ENCODE peak calls at places on chromosomes 5 and 9, in seven cellular contexts. One of them, this sample, is unnamed.

GRCh38 chr9:116990592-116990991 is 303.5 kb downstream of the TRIM32 start:
- DNase-seq in fibroblast of mammary gland: no peak
- DNase-seq in PC-3: peak; percentile 32
- DNase-seq in upper lobe of right lung: no peak
- DNase-seq in B cell: no peak
- DNase-seq in cardiac muscle cell: no peak
- DNase-seq in neural crest cell: no peak
- DNase-seq in this sample: no peak

GRCh38 chr5:89697581-89697980 is 712.0 kb downstream of the CETN3 start:
- DNase-seq in neural crest cell: no peak
- DNase-seq in PC-3: peak; percentile 70
- DNase-seq in upper lobe of right lung: no peak
- DNase-seq in B cell: no peak
- DNase-seq in fibroblast of mammary gland: no peak
- DNase-seq in cardiac muscle cell: no peak
- DNase-seq in this sample: no peak

GRCh38 chr9:93288891-93289883 is 105.2 kb downstream of the WNK2 start:
- DNase-seq in fibroblast of mammary gland: peak; percentile 80
- DNase-seq in B cell: no peak
- DNase-seq in cardiac muscle cell: peak; percentile 45
- DNase-seq in PC-3: peak; percentile 73
- DNase-seq in upper lobe of right lung: peak; percentile 61
- DNase-seq in neural crest cell: no peak
- DNase-seq in this sample: no peak

GRCh38 chr5:95178046-95178651 is 106.7 kb downstream of the MCTP1 start:
- DNase-seq in upper lobe of right lung: no peak
- DNase-seq in neural crest cell: peak; percentile 25
- DNase-seq in PC-3: peak; percentile 4
- DNase-seq in cardiac muscle cell: no peak
- DNase-seq in fibroblast of mammary gland: peak; percentile 10
- DNase-seq in B cell: no peak
- DNase-seq in this sample: no peak

GRCh38 chr5:35089688-35090314 is 42.1 kb upstream of the AGXT2 start:
- DNase-seq in upper lobe of right lung: no peak
- DNase-seq in PC-3: peak; percentile 88
- DNase-seq in cardiac muscle cell: peak; percentile 82
- DNase-seq in fibroblast of mammary gland: peak; percentile 82
- DNase-seq in neural crest cell: peak; percentile 59
- DNase-seq in B cell: peak; percentile 63
- DNase-seq in this sample: peak; percentile 68

GRCh38 chr9:127198587-127198986 is 66.0 kb upstream of the GARNL3 start:
- DNase-seq in cardiac muscle cell: no peak
- DNase-seq in neural crest cell: no peak
- DNase-seq in fibroblast of mammary gland: no peak
- DNase-seq in B cell: no peak
- DNase-seq in upper lobe of right lung: no peak
- DNase-seq in PC-3: no peak
- DNase-seq in this sample: no peak

GRCh38 chr9:114205171-114206015 is 50.1 kb downstream of the COL27A1 start:
- DNase-seq in neural crest cell: no peak
- DNase-seq in fibroblast of mammary gland: no peak
- DNase-seq in B cell: no peak
- DNase-seq in cardiac muscle cell: no peak
- DNase-seq in PC-3: no peak
- DNase-seq in upper lobe of right lung: no peak
- DNase-seq in this sample: no peak

GRCh38 chr5:157864067-157864466 is 5.1 kb upstream of the CLINT1 start:
- DNase-seq in B cell: no peak
- DNase-seq in fibroblast of mammary gland: no peak
- DNase-seq in cardiac muscle cell: no peak
- DNase-seq in neural crest cell: no peak
- DNase-seq in upper lobe of right lung: no peak
- DNase-seq in PC-3: no peak
- DNase-seq in this sample: no peak

GRCh38 chr5:149801307-149801985 is 71.3 kb downstream of the PPARGC1B start:
- DNase-seq in neural crest cell: no peak
- DNase-seq in fibroblast of mammary gland: no peak
- DNase-seq in upper lobe of right lung: no peak
- DNase-seq in PC-3: no peak
- DNase-seq in cardiac muscle cell: no peak
- DNase-seq in B cell: no peak
- DNase-seq in this sample: no peak

GRCh38 chr5:179732918-179733763 is 519 bp downstream of the MAML1 start:
- DNase-seq in B cell: no peak
- DNase-seq in upper lobe of right lung: peak; percentile 69
- DNase-seq in cardiac muscle cell: peak; percentile 33
- DNase-seq in PC-3: peak; percentile 26
- DNase-seq in neural crest cell: peak; percentile 22
- DNase-seq in fibroblast of mammary gland: peak; percentile 30
- DNase-seq in this sample: peak; percentile 47

GRCh38 chr5:95048633-95049032 is 236.3 kb downstream of the MCTP1 start:
- DNase-seq in neural crest cell: no peak
- DNase-seq in B cell: no peak
- DNase-seq in fibroblast of mammary gland: no peak
- DNase-seq in upper lobe of right lung: no peak
- DNase-seq in PC-3: no peak
- DNase-seq in cardiac muscle cell: no peak
- DNase-seq in this sample: no peak

GRCh38 chr5:56481147-56481997 is 248.2 kb upstream of the ANKRD55 start:
- DNase-seq in neural crest cell: peak; percentile 35
- DNase-seq in PC-3: peak; percentile 1
- DNase-seq in upper lobe of right lung: peak; percentile 70
- DNase-seq in cardiac muscle cell: peak; percentile 51
- DNase-seq in fibroblast of mammary gland: peak; percentile 19
- DNase-seq in B cell: peak; percentile 74
- DNase-seq in this sample: peak; percentile 52

GRCh38 chr5:117393125-117393524 is 818.5 kb upstream of the SEMA6A start:
- DNase-seq in PC-3: no peak
- DNase-seq in B cell: no peak
- DNase-seq in cardiac muscle cell: no peak
- DNase-seq in upper lobe of right lung: no peak
- DNase-seq in neural crest cell: no peak
- DNase-seq in fibroblast of mammary gland: no peak
- DNase-seq in this sample: no peak

GRCh38 chr9:96020822-96021615 is 145.5 kb downstream of the ERCC6L2 start:
- DNase-seq in fibroblast of mammary gland: no peak
- DNase-seq in cardiac muscle cell: peak; percentile 25
- DNase-seq in neural crest cell: peak; percentile 23
- DNase-seq in B cell: peak; percentile 13
- DNase-seq in upper lobe of right lung: peak; percentile 76
- DNase-seq in PC-3: no peak
- DNase-seq in this sample: peak; percentile 42

GRCh38 chr9:109986423-109987055 is 206.5 kb downstream of the PALM2AKAP2 start:
- DNase-seq in PC-3: peak; percentile 69
- DNase-seq in B cell: no peak
- DNase-seq in neural crest cell: no peak
- DNase-seq in cardiac muscle cell: peak; percentile 91
- DNase-seq in fibroblast of mammary gland: peak; percentile 94
- DNase-seq in upper lobe of right lung: no peak
- DNase-seq in this sample: no peak

GRCh38 chr9:34154052-34154451 is 24.8 kb upstream of the UBAP1 start:
- DNase-seq in upper lobe of right lung: no peak
- DNase-seq in fibroblast of mammary gland: no peak
- DNase-seq in neural crest cell: no peak
- DNase-seq in cardiac muscle cell: no peak
- DNase-seq in B cell: no peak
- DNase-seq in PC-3: no peak
- DNase-seq in this sample: no peak

GRCh38 chr5:136164226-136164625 is 28.7 kb downstream of the SMIM32 start:
- DNase-seq in fibroblast of mammary gland: no peak
- DNase-seq in neural crest cell: no peak
- DNase-seq in upper lobe of right lung: no peak
- DNase-seq in PC-3: no peak
- DNase-seq in B cell: no peak
- DNase-seq in cardiac muscle cell: no peak
- DNase-seq in this sample: no peak

GRCh38 chr9:124022201-124023121 is 10.9 kb downstream of the LHX2 start:
- DNase-seq in fibroblast of mammary gland: peak; percentile 23
- DNase-seq in neural crest cell: peak; percentile 58
- DNase-seq in cardiac muscle cell: no peak
- DNase-seq in upper lobe of right lung: no peak
- DNase-seq in B cell: peak; percentile 20
- DNase-seq in PC-3: no peak
- DNase-seq in this sample: peak; percentile 55

GRCh38 chr5:118791986-118792734 is 196.2 kb downstream of the DTWD2 start:
- DNase-seq in PC-3: peak; percentile 65
- DNase-seq in fibroblast of mammary gland: peak; percentile 73
- DNase-seq in cardiac muscle cell: peak; percentile 84
- DNase-seq in B cell: peak; percentile 28
- DNase-seq in upper lobe of right lung: no peak
- DNase-seq in neural crest cell: peak; percentile 33
- DNase-seq in this sample: peak; percentile 33

GRCh38 chr9:95494416-95495371 is 22.1 kb downstream of the PTCH1 start:
- DNase-seq in upper lobe of right lung: no peak
- DNase-seq in cardiac muscle cell: no peak
- DNase-seq in fibroblast of mammary gland: no peak
- DNase-seq in PC-3: peak; percentile 74
- DNase-seq in B cell: peak; percentile 69
- DNase-seq in neural crest cell: no peak
- DNase-seq in this sample: no peak

GRCh38 chr5:161414896-161415295 is 131.6 kb downstream of the GABRB2 start:
- DNase-seq in upper lobe of right lung: no peak
- DNase-seq in neural crest cell: no peak
- DNase-seq in cardiac muscle cell: no peak
- DNase-seq in PC-3: no peak
- DNase-seq in fibroblast of mammary gland: no peak
- DNase-seq in B cell: no peak
- DNase-seq in this sample: no peak

GRCh38 chr5:113296681-113297080 is 138.1 kb downstream of the TSSK1B start:
- DNase-seq in upper lobe of right lung: no peak
- DNase-seq in neural crest cell: no peak
- DNase-seq in B cell: no peak
- DNase-seq in fibroblast of mammary gland: no peak
- DNase-seq in cardiac muscle cell: no peak
- DNase-seq in PC-3: no peak
- DNase-seq in this sample: no peak

GRCh38 chr5:113294341-113295110 is 140.3 kb downstream of the TSSK1B start:
- DNase-seq in upper lobe of right lung: peak; percentile 87
- DNase-seq in neural crest cell: peak; percentile 73
- DNase-seq in fibroblast of mammary gland: peak; percentile 86
- DNase-seq in PC-3: peak; percentile 73
- DNase-seq in cardiac muscle cell: peak; percentile 96
- DNase-seq in B cell: peak; percentile 58
- DNase-seq in this sample: peak; percentile 83

GRCh38 chr5:113293068-113293571 is 141.7 kb downstream of the TSSK1B start:
- DNase-seq in fibroblast of mammary gland: no peak
- DNase-seq in upper lobe of right lung: no peak
- DNase-seq in cardiac muscle cell: peak; percentile 22
- DNase-seq in neural crest cell: no peak
- DNase-seq in PC-3: peak; percentile 15
- DNase-seq in B cell: peak; percentile 10
- DNase-seq in this sample: no peak

GRCh38 chr5:113293613-113294340 is 141.0 kb downstream of the TSSK1B start:
- DNase-seq in neural crest cell: peak; percentile 6
- DNase-seq in upper lobe of right lung: no peak
- DNase-seq in B cell: peak; percentile 7
- DNase-seq in PC-3: peak; percentile 15
- DNase-seq in cardiac muscle cell: peak; percentile 41
- DNase-seq in fibroblast of mammary gland: peak; percentile 40
- DNase-seq in this sample: no peak

GRCh38 chr5:113295111-113295539 is 139.7 kb downstream of the TSSK1B start:
- DNase-seq in neural crest cell: no peak
- DNase-seq in PC-3: peak; percentile 18
- DNase-seq in fibroblast of mammary gland: no peak
- DNase-seq in upper lobe of right lung: no peak
- DNase-seq in B cell: no peak
- DNase-seq in cardiac muscle cell: no peak
- DNase-seq in this sample: no peak
- TF ChIP-seq CTCF in neural crest cell: peak; percentile 21
- TF ChIP-seq CTCF in PC-3: no peak
- TF ChIP-seq CTCF in fibroblast of mammary gland: no peak
- TF ChIP-seq CTCF in upper lobe of right lung: no peak
- TF ChIP-seq CTCF in B cell: no peak
- TF ChIP-seq CTCF in cardiac muscle cell: no peak
- TF ChIP-seq CTCF in this sample: no peak

DNA sequence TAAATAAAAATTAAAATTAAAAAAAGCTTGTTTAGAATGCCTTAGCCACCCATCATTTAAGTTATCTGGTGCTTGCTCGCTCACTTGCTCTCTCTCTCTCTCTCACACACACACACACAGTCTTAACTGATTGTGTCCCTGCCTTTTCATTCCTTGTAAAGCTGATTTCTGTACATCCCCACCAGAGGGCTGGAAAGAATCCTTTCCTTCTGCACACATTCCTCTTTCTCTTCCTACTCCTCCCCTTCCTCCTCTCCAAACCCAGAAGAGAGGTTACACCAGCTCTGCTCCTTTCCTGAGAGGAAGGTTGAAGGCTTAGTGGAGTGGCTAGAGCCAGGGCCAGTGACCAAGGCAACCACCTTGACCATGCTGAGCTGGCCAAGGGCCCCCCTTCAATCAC is 25.7 kb downstream of the STK10 start:
- DNase-seq in B cell: no peak
- DNase-seq in PC-3: peak; percentile 28
- DNase-seq in cardiac muscle cell: peak; percentile 69
- DNase-seq in neural crest cell: no peak
- DNase-seq in fibroblast of mammary gland: no peak
- DNase-seq in upper lobe of right lung: no peak
- DNase-seq in this sample: no peak
- TF ChIP-seq CTCF in B cell: no peak
- TF ChIP-seq CTCF in PC-3: peak; percentile 18
- TF ChIP-seq CTCF in cardiac muscle cell: peak; percentile 39
- TF ChIP-seq CTCF in neural crest cell: peak; percentile 38
- TF ChIP-seq CTCF in fibroblast of mammary gland: no peak
- TF ChIP-seq CTCF in upper lobe of right lung: peak; percentile 8
- TF ChIP-seq CTCF in this sample: no peak

DNA sequence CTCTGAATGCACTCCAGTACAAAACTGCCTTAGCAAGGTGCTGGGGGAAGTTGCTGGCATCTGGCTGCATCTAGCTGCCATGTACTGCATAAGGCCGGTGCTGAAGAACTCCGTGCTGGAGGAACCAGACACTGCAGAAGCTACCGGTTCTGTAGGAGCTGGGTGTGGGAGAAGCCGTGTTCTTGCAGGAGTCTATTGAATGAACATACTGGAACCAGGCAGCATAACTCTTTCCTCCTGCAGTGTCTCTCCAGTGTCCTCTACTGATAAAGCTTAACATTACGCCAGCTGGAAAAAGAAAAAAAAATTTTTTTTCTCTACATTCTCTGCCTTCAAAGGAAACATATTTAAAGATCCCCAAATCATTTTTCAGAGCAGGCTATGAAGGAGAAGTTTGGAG is 38.5 kb downstream of the VPS13A start:
- DNase-seq in upper lobe of right lung: no peak
- DNase-seq in cardiac muscle cell: peak; percentile 40
- DNase-seq in PC-3: no peak
- DNase-seq in B cell: no peak
- DNase-seq in neural crest cell: no peak
- DNase-seq in fibroblast of mammary gland: peak; percentile 27
- DNase-seq in this sample: no peak
- TF ChIP-seq CTCF in upper lobe of right lung: no peak
- TF ChIP-seq CTCF in cardiac muscle cell: peak; percentile 35
- TF ChIP-seq CTCF in PC-3: peak; percentile 26
- TF ChIP-seq CTCF in B cell: no peak
- TF ChIP-seq CTCF in neural crest cell: no peak
- TF ChIP-seq CTCF in fibroblast of mammary gland: peak; percentile 16
- TF ChIP-seq CTCF in this sample: no peak

DNA sequence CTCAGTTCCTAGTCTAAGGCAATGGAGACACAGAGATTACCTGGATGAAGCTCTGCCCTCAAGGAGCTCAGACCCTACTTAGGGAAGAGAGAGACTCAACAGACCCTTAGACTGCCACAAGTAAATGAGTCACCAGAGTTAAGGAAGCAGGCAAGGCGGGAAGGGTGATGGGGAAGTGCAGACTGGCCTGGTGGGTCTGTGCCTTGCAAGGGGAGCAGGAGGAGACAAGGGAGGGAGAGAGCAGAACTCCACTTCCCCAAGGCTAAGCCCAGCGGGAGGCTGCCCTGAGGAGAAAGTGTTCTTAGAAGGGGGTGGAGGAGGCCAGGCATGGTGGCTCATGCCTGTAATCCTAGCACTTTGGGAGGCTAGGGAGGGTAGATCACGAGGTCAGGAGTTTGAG is 83.7 kb downstream of the HRH2 start:
- DNase-seq in upper lobe of right lung: no peak
- DNase-seq in fibroblast of mammary gland: no peak
- DNase-seq in B cell: no peak
- DNase-seq in PC-3: no peak
- DNase-seq in neural crest cell: no peak
- DNase-seq in cardiac muscle cell: no peak
- DNase-seq in this sample: no peak
- TF ChIP-seq CTCF in upper lobe of right lung: no peak
- TF ChIP-seq CTCF in fibroblast of mammary gland: no peak
- TF ChIP-seq CTCF in B cell: no peak
- TF ChIP-seq CTCF in PC-3: no peak
- TF ChIP-seq CTCF in neural crest cell: no peak
- TF ChIP-seq CTCF in cardiac muscle cell: no peak
- TF ChIP-seq CTCF in this sample: no peak